ENCODE peak calls at places on chromosomes 1 and 21, in eight cellular contexts. D is effector memory CD4-positive, alpha-beta T cell; U is H9; G is heart right ventricle; K is upper lobe of right lung; S is esophagus squamous epithelium; N is aorta; I is fibroblast of lung. W is an unnamed sample. For H3K4me1, the result is how much of the 10 kb centered on the place peaks cover.

GRCh38 chr1:93728480-93729131 is 47.0 kb upstream of the BCAR3 start:
- DNase-seq in U (no peak), N (peak), G (peak), S (no peak), K (no peak), D (no peak), I (no peak), W (no peak)

GRCh38 chr1:61287734-61288133 is 205.4 kb downstream of the NFIA start:
- DNase-seq in S (no peak), N (no peak), D (no peak), U (no peak), G (no peak), K (no peak), I (peak), W (peak)

GRCh38 chr1:214026985-214027384 is 39.2 kb downstream of the PROX1 start:
- DNase-seq in D (no peak), N (no peak), U (peak), S (no peak), K (no peak), I (no peak), G (no peak), W (no peak)

GRCh38 chr1:30887485-30888315 is 20.9 kb downstream of the SDC3 start:
- DNase-seq in I (peak), D (no peak), U (no peak), S (no peak), G (no peak), N (no peak), K (no peak), W (peak)

GRCh38 chr1:112386024-112386723 is 9.8 kb upstream of the CTTNBP2NL start:
- DNase-seq in G (no peak), S (no peak), I (no peak), U (no peak), N (no peak), K (no peak), D (no peak), W (no peak)

GRCh38 chr1:203818399-203818798 is 23.0 kb downstream of the ZBED6 start:
- DNase-seq in I (no peak), S (no peak), D (no peak), N (no peak), K (no peak), G (no peak), U (no peak), W (no peak)

GRCh38 chr1:194931166-194931565 is 1677.1 kb downstream of the KCNT2 start:
- DNase-seq in I (peak), N (no peak), S (no peak), K (no peak), D (no peak), U (no peak), G (no peak), W (no peak)

GRCh38 chr1:59263116-59263515 is 33.8 kb upstream of the FGGY start:
- DNase-seq in N (no peak), D (no peak), I (peak), S (no peak), G (no peak), K (no peak), U (no peak), W (no peak)

GRCh38 chr1:21891081-21891480 is 46.0 kb downstream of the HSPG2 start:
- DNase-seq in S (no peak), D (no peak), N (no peak), I (no peak), U (no peak), K (no peak), G (no peak), W (no peak)

GRCh38 chr1:248818505-248819374 is 7.0 kb downstream of the SH3BP5L start:
- DNase-seq in N (no peak), D (no peak), S (no peak), G (no peak), K (no peak), U (no peak), I (no peak), W (no peak)
- H3K4me1 ChIP-seq in N (under half), D (under half), S (under half), G (under half), K (under half), U (under half), I (under half), W (under half)

DNA sequence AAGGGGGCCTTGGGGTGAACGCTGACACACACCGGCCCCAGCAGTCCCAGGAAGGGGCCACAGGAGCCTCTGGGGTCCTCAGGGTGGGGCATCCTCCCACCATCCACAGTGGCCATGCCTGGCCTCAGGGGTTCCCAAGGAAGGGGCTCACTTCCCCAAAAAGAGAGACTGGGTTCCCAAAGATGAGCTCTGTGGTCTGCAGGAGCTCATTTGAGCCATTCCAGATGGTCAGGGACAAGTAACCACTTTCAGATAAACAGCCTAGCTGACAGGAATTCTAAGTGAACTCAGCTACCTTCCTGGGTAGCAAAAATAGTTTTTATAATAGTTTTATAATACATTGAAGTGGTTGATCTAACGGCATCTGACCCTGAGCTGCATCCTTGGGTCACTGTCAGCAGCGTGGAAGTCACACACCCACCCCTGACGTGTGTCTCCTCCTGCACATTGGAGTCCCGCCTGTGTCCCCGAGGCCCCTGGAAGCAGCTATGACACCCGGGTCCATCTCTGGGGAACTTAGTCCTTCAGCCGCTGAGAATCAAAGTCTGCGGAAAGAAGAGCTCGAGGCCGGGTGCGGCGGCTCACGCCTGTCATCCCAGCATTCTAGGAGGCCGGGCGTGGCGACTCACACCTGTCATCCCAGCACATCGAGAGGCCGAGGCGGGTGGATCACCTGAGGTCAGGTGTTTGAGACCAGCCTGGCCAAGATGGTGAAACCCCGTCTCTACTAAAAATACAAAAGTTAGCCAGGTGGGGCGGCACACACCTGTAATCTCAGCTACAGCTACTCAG is 5.7 kb upstream of the TMEM240 start:
- DNase-seq in N (no peak), I (no peak), D (no peak), G (no peak), S (no peak), U (no peak), K (no peak), W (no peak)
- H3K27ac ChIP-seq in N (no peak), I (no peak), D (no peak), G (no peak), S (no peak), U (no peak), K (no peak), W (no peak)

GRCh38 chr1:94921977-94922376 is 4.9 kb downstream of the CNN3 start:
- DNase-seq in K (no peak), G (no peak), I (no peak), D (no peak), S (no peak), N (no peak), U (no peak), W (no peak)

GRCh38 chr1:94917251-94917650 is 9.7 kb downstream of the CNN3 start:
- DNase-seq in G (no peak), K (no peak), S (no peak), U (no peak), N (no peak), D (no peak), I (peak), W (no peak)

GRCh38 chr1:94922756-94923465 is 4.0 kb downstream of the CNN3 start:
- DNase-seq in G (no peak), D (no peak), I (peak), S (no peak), N (no peak), K (no peak), U (no peak), W (no peak)

GRCh38 chr1:94920061-94920460 is 6.8 kb downstream of the CNN3 start:
- DNase-seq in I (no peak), K (no peak), G (no peak), U (no peak), D (no peak), N (no peak), S (no peak), W (no peak)

DNA sequence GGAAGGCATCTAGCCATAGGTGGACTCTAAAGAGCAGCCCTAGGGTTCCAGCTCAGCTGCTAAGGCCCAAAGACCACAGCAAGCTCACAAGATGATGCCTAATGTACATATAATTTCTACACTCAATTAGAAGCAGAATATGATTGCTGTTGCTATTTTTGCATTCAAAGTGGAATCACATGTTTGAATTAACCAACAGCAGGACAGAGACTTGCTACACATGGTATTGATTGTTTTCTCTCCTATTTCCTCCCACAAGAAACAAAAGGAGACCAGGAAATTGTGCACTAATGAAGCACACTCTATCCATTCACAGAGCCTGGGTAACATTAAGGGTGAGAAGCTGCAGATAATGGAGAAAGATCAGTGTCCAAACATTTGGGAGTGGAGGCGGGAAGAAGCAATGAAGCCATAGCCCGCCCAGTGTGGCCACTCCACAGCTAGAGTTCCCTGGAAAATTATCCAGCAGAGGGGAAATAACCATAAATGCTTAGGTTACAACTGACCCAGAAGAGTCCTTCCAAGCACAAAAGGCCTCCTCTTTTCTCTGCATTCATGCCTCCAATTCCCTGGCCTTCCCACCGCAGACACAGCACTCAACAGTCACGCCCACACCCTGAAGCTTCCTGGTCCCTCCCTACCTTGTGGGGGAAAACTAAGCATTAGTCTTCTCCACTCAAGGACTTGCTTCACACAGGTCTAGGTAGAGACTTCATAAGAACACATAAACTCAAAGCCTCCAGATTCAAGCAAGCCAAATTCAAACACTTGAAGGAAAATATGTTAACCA is 7.5 kb downstream of the CNN3 start:
- DNase-seq in S (no peak), K (no peak), D (no peak), U (no peak), G (no peak), I (peak), N (no peak), W (no peak)
- H3K4me1 ChIP-seq in S (under half), K (under half), D (under half), U (under half), G (under half), I (under half), N (under half), W (under half)

GRCh38 chr1:154974086-154974807 is at the start of gene CKS1B:
- DNase-seq in N (peak), I (peak), U (peak), S (peak), K (peak), G (peak), D (peak), W (peak)

GRCh38 chr1:154974808-154975408 is 427 bp downstream of the CKS1B start:
- DNase-seq in K (peak), N (peak), U (peak), I (peak), S (peak), G (peak), D (peak), W (peak)

GRCh38 chr1:154975409-154976205 is 1.1 kb downstream of the CKS1B start:
- DNase-seq in I (peak), N (peak), S (no peak), G (peak), D (peak), U (no peak), K (peak), W (no peak)

GRCh38 chr1:154982897-154983648 is at the start of gene FLAD1:
- DNase-seq in D (peak), K (peak), S (peak), G (peak), U (peak), N (peak), I (peak), W (peak)

GRCh38 chr1:154978360-154978759 is 3.9 kb downstream of the CKS1B start:
- DNase-seq in U (no peak), N (no peak), I (no peak), K (no peak), G (no peak), D (no peak), S (no peak), W (no peak)
- H3K27ac ChIP-seq in U (no peak), N (no peak), I (no peak), K (no peak), G (no peak), D (no peak), S (no peak), W (no peak)

GRCh38 chr1:186842547-186842946 is 13.8 kb downstream of the PLA2G4A start:
- DNase-seq in S (no peak), U (no peak), D (no peak), I (no peak), G (no peak), K (no peak), N (no peak), W (no peak)

GRCh38 chr1:186839077-186839400 is 10.3 kb downstream of the PLA2G4A start:
- DNase-seq in S (no peak), D (no peak), I (no peak), G (no peak), N (no peak), U (no peak), K (no peak), W (no peak)

GRCh38 chr1:186843931-186844330 is 15.2 kb downstream of the PLA2G4A start:
- DNase-seq in G (no peak), S (no peak), D (no peak), I (no peak), N (no peak), K (no peak), U (no peak), W (no peak)

GRCh38 chr1:186843261-186843660 is 14.5 kb downstream of the PLA2G4A start:
- DNase-seq in K (no peak), S (no peak), N (no peak), G (no peak), U (no peak), D (no peak), I (no peak), W (no peak)

GRCh38 chr1:186841599-186841998 is 12.8 kb downstream of the PLA2G4A start:
- DNase-seq in I (peak), U (no peak), N (no peak), D (no peak), S (no peak), G (no peak), K (no peak), W (no peak)
- H3K4me1 ChIP-seq in I (under half), U (under half), N (under half), D (under half), S (under half), G (under half), K (under half), W (under half)

GRCh38 chr1:180921386-180921785 is 8.7 kb downstream of the KIAA1614 start:
- DNase-seq in D (no peak), I (no peak), K (no peak), N (no peak), G (no peak), U (no peak), S (no peak), W (no peak)

GRCh38 chr1:180921891-180922636 is 9.4 kb downstream of the KIAA1614 start:
- DNase-seq in G (no peak), U (no peak), I (peak), S (no peak), K (no peak), D (no peak), N (no peak), W (peak)

GRCh38 chr1:180923887-180924286 is 11.2 kb downstream of the KIAA1614 start:
- DNase-seq in U (no peak), D (no peak), N (no peak), I (no peak), S (no peak), K (no peak), G (no peak), W (no peak)

GRCh38 chr1:180923024-180923841 is 10.5 kb downstream of the KIAA1614 start:
- DNase-seq in K (no peak), U (peak), S (no peak), I (peak), N (no peak), D (no peak), G (no peak), W (peak)

DNA sequence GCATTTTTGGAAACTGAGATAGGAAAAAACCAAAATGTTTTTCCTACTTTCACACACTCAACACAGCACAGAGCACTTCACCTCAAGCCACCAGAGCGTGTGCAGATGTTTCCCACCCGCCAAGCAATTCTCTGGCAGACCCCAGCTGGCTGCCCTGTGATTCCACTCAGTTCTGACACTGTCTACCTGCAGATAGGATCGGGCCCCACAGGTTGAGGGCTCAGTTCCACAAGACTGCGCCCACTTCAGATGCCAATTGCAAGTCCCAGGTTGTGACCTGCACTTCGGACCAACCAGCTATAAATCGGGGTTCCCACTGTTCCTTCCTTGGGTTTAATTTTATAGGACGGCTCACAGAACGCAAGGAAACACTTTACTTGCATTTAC is 9.9 kb downstream of the KIAA1614 start:
- DNase-seq in I (no peak), U (no peak), G (no peak), K (no peak), N (no peak), D (no peak), S (no peak), W (no peak)
- H3K27ac ChIP-seq in I (no peak), U (peak), G (no peak), K (no peak), N (no peak), D (no peak), S (no peak), W (peak)

GRCh38 chr1:161198877-161199431 is at the start of gene ADAMTS4:
- DNase-seq in G (peak), K (no peak), S (no peak), N (peak), D (no peak), U (peak), I (peak), W (peak)
- H3K4me1 ChIP-seq in G (half or more), K (half or more), S (under half), N (under half), D (under half), U (under half), I (half or more), W (under half)

DNA sequence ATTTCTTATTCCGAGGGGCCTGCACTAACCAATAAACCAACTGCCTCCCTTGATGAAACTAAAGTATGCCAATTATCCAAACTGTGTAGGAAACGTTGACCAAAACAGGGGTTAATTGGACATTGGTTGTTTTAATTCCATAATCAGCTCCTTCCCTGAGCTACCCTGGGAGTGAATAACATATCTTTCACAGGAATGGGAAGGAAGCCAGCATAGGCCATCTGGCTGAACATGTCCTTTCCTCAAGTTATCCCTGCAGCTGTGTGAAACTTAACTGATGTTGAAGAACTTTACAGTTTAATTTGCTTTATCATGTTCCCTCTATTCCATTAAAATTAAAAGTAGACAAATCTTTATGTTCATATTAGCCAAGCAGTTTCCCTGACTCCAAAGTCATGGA is 75.4 kb downstream of the NRIP1 start:
- DNase-seq in U (no peak), G (peak), D (no peak), K (no peak), S (no peak), N (no peak), I (peak), W (peak)
- H3K27ac ChIP-seq in U (no peak), G (no peak), D (no peak), K (no peak), S (no peak), N (no peak), I (no peak), W (no peak)

DNA sequence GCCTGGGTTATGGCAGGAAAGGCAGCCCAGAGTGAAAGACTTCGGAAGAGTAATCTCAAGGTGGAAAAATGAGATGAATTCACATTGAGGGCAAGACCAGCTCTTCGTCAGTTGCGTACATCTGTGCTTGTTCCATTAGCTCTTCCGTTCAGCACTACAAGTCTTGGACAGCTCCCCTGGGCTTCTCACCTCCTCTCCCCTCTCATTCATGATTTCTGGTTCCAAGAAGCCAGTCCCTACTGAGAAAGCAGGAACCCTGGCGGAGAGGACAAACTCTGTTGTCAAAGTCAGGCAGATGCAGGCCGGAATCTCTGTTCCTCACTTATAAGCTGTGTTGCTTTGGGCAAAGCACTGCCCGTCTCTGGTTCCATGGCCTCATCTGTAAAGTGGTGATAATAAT is 76.5 kb downstream of the ACTL8 start:
- DNase-seq in G (peak), S (no peak), D (no peak), I (peak), K (no peak), U (peak), N (no peak), W (peak)
- H3K4me1 ChIP-seq in G (under half), S (under half), D (under half), I (under half), K (under half), U (under half), N (under half), W (under half)

W was measured in SJCRH30.